ENCODE peak calls at places on chromosomes 11 and 22, in ten cellular contexts. N, F, L, W, A, P, K, S, C and D are unnamed samples.

GRCh38 chr11:119144825-119145476 is 3.9 kb upstream of the ABCG4 start:
- DNase-seq in N (peak), F (peak), L (peak), W (peak), A (peak), P (peak), K (peak), S (no peak), C (peak), D (peak)

GRCh38 chr22:20203142-20204099 is 52.6 kb upstream of the CCDC188 start:
- DNase-seq in N (peak), F (peak), L (no peak), W (peak), A (no peak), P (peak), K (no peak), S (no peak), C (peak), D (no peak)

GRCh38 chr22:40397436-40397835 is 27.0 kb downstream of the SGSM3 start:
- DNase-seq in N (no peak), F (no peak), L (no peak), W (no peak), A (peak), P (no peak), K (no peak), S (peak), C (no peak), D (peak)

GRCh38 chr22:20526628-20527355 is 19.4 kb downstream of the MED15 start:
- DNase-seq in N (no peak), F (peak), L (no peak), W (peak), A (peak), P (no peak), K (no peak), S (no peak), C (peak), D (peak)

GRCh38 chr11:119056397-119056999 is 507 bp downstream of the HYOU1 start:
- DNase-seq in N (no peak), F (peak), L (no peak), W (no peak), A (peak), P (peak), K (peak), S (peak), C (no peak), D (no peak)

GRCh38 chr22:27776410-27776958 is 25.1 kb downstream of the MN1 start:
- DNase-seq in N (no peak), F (no peak), L (no peak), W (no peak), A (no peak), P (no peak), K (no peak), S (no peak), C (no peak), D (no peak)

GRCh38 chr22:32501797-32502290 is 27.2 kb downstream of the FBXO7 start:
- DNase-seq in N (no peak), F (no peak), L (no peak), W (no peak), A (no peak), P (no peak), K (no peak), S (no peak), C (peak), D (no peak)

GRCh38 chr11:61362542-61362875 is 335 bp downstream of the TMEM138 start:
- DNase-seq in N (peak), F (peak), L (no peak), W (no peak), A (peak), P (no peak), K (no peak), S (no peak), C (peak), D (peak)

GRCh38 chr11:33734441-33735165 is 1.6 kb downstream of the CD59 start:
- DNase-seq in N (peak), F (peak), L (no peak), W (no peak), A (peak), P (peak), K (no peak), S (peak), C (peak), D (peak)

GRCh38 chr11:126874831-126875230 is 125.7 kb downstream of the KIRREL3 start:
- DNase-seq in N (no peak), F (no peak), L (no peak), W (no peak), A (no peak), P (no peak), K (no peak), S (no peak), C (no peak), D (no peak)

GRCh38 chr11:47378011-47378835 is at the start of gene SPI1:
- DNase-seq in N (no peak), F (no peak), L (no peak), W (no peak), A (no peak), P (peak), K (peak), S (peak), C (no peak), D (no peak)

GRCh38 chr22:39152024-39152510 is 413 bp downstream of the CBX7 start:
- DNase-seq in N (no peak), F (no peak), L (no peak), W (no peak), A (no peak), P (no peak), K (no peak), S (no peak), C (no peak), D (no peak)

GRCh38 chr22:23514317-23515038 is 65.6 kb downstream of the IGLL1 start:
- DNase-seq in N (no peak), F (no peak), L (no peak), W (no peak), A (no peak), P (no peak), K (no peak), S (no peak), C (no peak), D (no peak)

GRCh38 chr22:23513705-23514104 is 66.4 kb downstream of the IGLL1 start:
- DNase-seq in N (no peak), F (no peak), L (no peak), W (no peak), A (no peak), P (no peak), K (no peak), S (no peak), C (no peak), D (no peak)

GRCh38 chr22:23512348-23512705 is 67.8 kb downstream of the IGLL1 start:
- DNase-seq in N (no peak), F (no peak), L (no peak), W (no peak), A (no peak), P (no peak), K (no peak), S (no peak), C (no peak), D (no peak)

GRCh38 chr22:23511627-23512347 is 68.3 kb downstream of the IGLL1 start:
- DNase-seq in N (no peak), F (no peak), L (no peak), W (no peak), A (no peak), P (no peak), K (no peak), S (no peak), C (no peak), D (no peak)

GRCh38 chr22:23512738-23513137 is 67.4 kb downstream of the IGLL1 start:
- DNase-seq in N (no peak), F (no peak), L (no peak), W (no peak), A (no peak), P (no peak), K (no peak), S (no peak), C (no peak), D (no peak)
- H3K4me3 ChIP-seq in N (no peak), F (no peak), L (no peak), W (no peak), A (no peak), P (no peak), K (no peak), S (no peak), C (no peak), D (no peak)

GRCh38 chr11:1261241-1262071 is 38.6 kb downstream of the MUC5B start:
- DNase-seq in N (no peak), F (no peak), L (no peak), W (no peak), A (no peak), P (no peak), K (no peak), S (peak), C (no peak), D (no peak)
- H3K4me3 ChIP-seq in N (no peak), F (no peak), L (peak), W (no peak), A (no peak), P (no peak), K (no peak), S (no peak), C (no peak), D (no peak)

GRCh38 chr22:45905326-45905923 is 71.5 kb downstream of the WNT7B start:
- DNase-seq in N (no peak), F (no peak), L (no peak), W (no peak), A (no peak), P (no peak), K (no peak), S (no peak), C (no peak), D (no peak)
- H3K4me3 ChIP-seq in N (no peak), F (no peak), L (no peak), W (no peak), A (no peak), P (no peak), K (no peak), S (no peak), C (no peak), D (no peak)

GRCh38 chr11:30566482-30566881 is 19.7 kb downstream of the MPPED2 start:
- DNase-seq in N (no peak), F (no peak), L (no peak), W (no peak), A (no peak), P (no peak), K (no peak), S (no peak), C (no peak), D (no peak)

GRCh38 chr11:30564994-30565393 is 21.2 kb downstream of the MPPED2 start:
- DNase-seq in N (no peak), F (no peak), L (no peak), W (no peak), A (no peak), P (no peak), K (no peak), S (no peak), C (no peak), D (no peak)

GRCh38 chr11:30561691-30562412 is 24.3 kb downstream of the MPPED2 start:
- DNase-seq in N (no peak), F (no peak), L (no peak), W (no peak), A (no peak), P (no peak), K (no peak), S (no peak), C (no peak), D (no peak)

GRCh38 chr11:30560345-30561106 is 25.6 kb downstream of the MPPED2 start:
- DNase-seq in N (no peak), F (no peak), L (no peak), W (no peak), A (no peak), P (no peak), K (no peak), S (no peak), C (no peak), D (no peak)
- H3K4me3 ChIP-seq in N (no peak), F (no peak), L (no peak), W (no peak), A (no peak), P (peak), K (no peak), S (no peak), C (no peak), D (no peak)

DNA sequence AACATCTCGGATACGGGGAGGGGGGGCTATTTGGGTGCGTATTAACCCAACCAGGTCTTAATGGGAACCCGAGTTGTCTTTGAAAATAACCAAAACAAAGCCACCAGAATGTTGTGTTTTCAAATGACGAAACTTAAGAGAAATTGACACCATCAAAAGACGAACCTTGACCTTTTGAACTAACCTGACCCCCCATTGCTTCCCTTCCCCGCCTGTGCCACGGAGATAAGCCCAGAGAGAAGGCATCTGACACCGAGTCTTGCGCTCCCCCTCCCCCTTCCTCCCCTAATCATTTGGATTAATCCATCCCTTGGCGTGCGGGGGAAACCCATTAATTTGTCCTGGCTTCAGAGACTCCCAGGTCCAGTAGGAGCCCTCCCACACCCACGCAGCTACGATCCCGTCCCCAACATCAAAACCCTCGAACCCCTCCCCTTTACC is 4.5 kb upstream of the GCAT start:
- DNase-seq in N (peak), F (no peak), L (no peak), W (no peak), A (no peak), P (no peak), K (no peak), S (no peak), C (no peak), D (no peak)
- H3K4me3 ChIP-seq in N (no peak), F (peak), L (peak), W (peak), A (peak), P (no peak), K (peak), S (peak), C (peak), D (peak)